ENCODE peak calls at places on chromosome 21, in seven cellular contexts. One of them, this sample, is unnamed.

GRCh38 chr21:37863842-37864241 is 52.4 kb downstream of the KCNJ6 start:
- DNase-seq in tibial artery: no peak
- DNase-seq in aorta: peak
- DNase-seq in left ventricle myocardium inferior: no peak
- DNase-seq in effector memory CD4-positive, alpha-beta T cell: no peak
- DNase-seq in AG10803: no peak
- DNase-seq in tibial nerve: no peak
- DNase-seq in this sample: no peak

GRCh38 chr21:21200103-21200938 is 202.1 kb downstream of the NCAM2 start:
- DNase-seq in tibial artery: peak
- DNase-seq in aorta: peak
- DNase-seq in left ventricle myocardium inferior: peak
- DNase-seq in effector memory CD4-positive, alpha-beta T cell: no peak
- DNase-seq in AG10803: peak
- DNase-seq in tibial nerve: peak
- DNase-seq in this sample: no peak

GRCh38 chr21:17045214-17045835 is 467.5 kb upstream of the CXADR start:
- DNase-seq in tibial artery: no peak
- DNase-seq in aorta: no peak
- DNase-seq in left ventricle myocardium inferior: no peak
- DNase-seq in effector memory CD4-positive, alpha-beta T cell: no peak
- DNase-seq in AG10803: peak
- DNase-seq in tibial nerve: no peak
- DNase-seq in this sample: no peak

GRCh38 chr21:33492571-33492970 is 1.1 kb upstream of the DNAJC28 start:
- DNase-seq in tibial artery: no peak
- DNase-seq in aorta: no peak
- DNase-seq in left ventricle myocardium inferior: no peak
- DNase-seq in effector memory CD4-positive, alpha-beta T cell: no peak
- DNase-seq in AG10803: peak
- DNase-seq in tibial nerve: peak
- DNase-seq in this sample: no peak

GRCh38 chr21:25313891-25314646 is 293.2 kb downstream of the MRPL39 start:
- DNase-seq in tibial artery: no peak
- DNase-seq in aorta: no peak
- DNase-seq in left ventricle myocardium inferior: no peak
- DNase-seq in effector memory CD4-positive, alpha-beta T cell: no peak
- DNase-seq in AG10803: peak
- DNase-seq in tibial nerve: no peak
- DNase-seq in this sample: no peak

GRCh38 chr21:38478782-38479181 is 19.5 kb downstream of the ERG start:
- DNase-seq in tibial artery: no peak
- DNase-seq in aorta: no peak
- DNase-seq in left ventricle myocardium inferior: no peak
- DNase-seq in effector memory CD4-positive, alpha-beta T cell: no peak
- DNase-seq in AG10803: no peak
- DNase-seq in tibial nerve: no peak
- DNase-seq in this sample: no peak

GRCh38 chr21:25952306-25952705 is 217.5 kb downstream of the GABPA start:
- DNase-seq in tibial artery: no peak
- DNase-seq in aorta: no peak
- DNase-seq in left ventricle myocardium inferior: no peak
- DNase-seq in effector memory CD4-positive, alpha-beta T cell: no peak
- DNase-seq in AG10803: no peak
- DNase-seq in tibial nerve: no peak
- DNase-seq in this sample: no peak

GRCh38 chr21:31744162-31744800 is 12.4 kb upstream of the SCAF4 start:
- DNase-seq in tibial artery: no peak
- DNase-seq in aorta: no peak
- DNase-seq in left ventricle myocardium inferior: no peak
- DNase-seq in effector memory CD4-positive, alpha-beta T cell: no peak
- DNase-seq in AG10803: peak
- DNase-seq in tibial nerve: no peak
- DNase-seq in this sample: no peak

GRCh38 chr21:31173881-31174555 is 135.7 kb upstream of the KRTAP19-8 start:
- DNase-seq in tibial artery: peak
- DNase-seq in aorta: peak
- DNase-seq in left ventricle myocardium inferior: peak
- DNase-seq in effector memory CD4-positive, alpha-beta T cell: no peak
- DNase-seq in AG10803: peak
- DNase-seq in tibial nerve: peak
- DNase-seq in this sample: peak

GRCh38 chr21:37128069-37128468 is 55.0 kb downstream of the TTC3 start:
- DNase-seq in tibial artery: no peak
- DNase-seq in aorta: no peak
- DNase-seq in left ventricle myocardium inferior: no peak
- DNase-seq in effector memory CD4-positive, alpha-beta T cell: no peak
- DNase-seq in AG10803: peak
- DNase-seq in tibial nerve: no peak
- DNase-seq in this sample: no peak

GRCh38 chr21:36162631-36163030 is 6.0 kb downstream of the DOP1B start:
- DNase-seq in tibial artery: no peak
- DNase-seq in aorta: no peak
- DNase-seq in left ventricle myocardium inferior: no peak
- DNase-seq in effector memory CD4-positive, alpha-beta T cell: no peak
- DNase-seq in AG10803: no peak
- DNase-seq in tibial nerve: no peak
- DNase-seq in this sample: no peak

GRCh38 chr21:37915941-37916794 is at the start of gene KCNJ6:
- DNase-seq in tibial artery: no peak
- DNase-seq in aorta: peak
- DNase-seq in left ventricle myocardium inferior: no peak
- DNase-seq in effector memory CD4-positive, alpha-beta T cell: no peak
- DNase-seq in AG10803: peak
- DNase-seq in tibial nerve: no peak
- DNase-seq in this sample: no peak

GRCh38 chr21:39612233-39613028 is at the start of gene B3GALT5:
- DNase-seq in tibial artery: no peak
- DNase-seq in aorta: no peak
- DNase-seq in left ventricle myocardium inferior: no peak
- DNase-seq in effector memory CD4-positive, alpha-beta T cell: no peak
- DNase-seq in AG10803: peak
- DNase-seq in tibial nerve: no peak
- DNase-seq in this sample: no peak
- H3K4me3 ChIP-seq in tibial artery: no peak
- H3K4me3 ChIP-seq in aorta: peak
- H3K4me3 ChIP-seq in left ventricle myocardium inferior: peak
- H3K4me3 ChIP-seq in effector memory CD4-positive, alpha-beta T cell: no peak
- H3K4me3 ChIP-seq in AG10803: peak
- H3K4me3 ChIP-seq in tibial nerve: peak
- H3K4me3 ChIP-seq in this sample: peak

GRCh38 chr21:42525676-42526378 is 12.2 kb downstream of the SLC37A1 start:
- DNase-seq in tibial artery: no peak
- DNase-seq in aorta: no peak
- DNase-seq in left ventricle myocardium inferior: no peak
- DNase-seq in effector memory CD4-positive, alpha-beta T cell: no peak
- DNase-seq in AG10803: no peak
- DNase-seq in tibial nerve: no peak
- DNase-seq in this sample: no peak
- H3K4me3 ChIP-seq in tibial artery: no peak
- H3K4me3 ChIP-seq in aorta: no peak
- H3K4me3 ChIP-seq in left ventricle myocardium inferior: no peak
- H3K4me3 ChIP-seq in effector memory CD4-positive, alpha-beta T cell: no peak
- H3K4me3 ChIP-seq in AG10803: no peak
- H3K4me3 ChIP-seq in tibial nerve: no peak
- H3K4me3 ChIP-seq in this sample: no peak

GRCh38 chr21:44511938-44512275 is 28.1 kb downstream of the KRTAP10-1 start:
- DNase-seq in tibial artery: no peak
- DNase-seq in aorta: no peak
- DNase-seq in left ventricle myocardium inferior: no peak
- DNase-seq in effector memory CD4-positive, alpha-beta T cell: no peak
- DNase-seq in AG10803: no peak
- DNase-seq in tibial nerve: no peak
- DNase-seq in this sample: no peak

GRCh38 chr21:44510109-44510507 is 29.9 kb downstream of the KRTAP10-1 start:
- DNase-seq in tibial artery: no peak
- DNase-seq in aorta: peak
- DNase-seq in left ventricle myocardium inferior: no peak
- DNase-seq in effector memory CD4-positive, alpha-beta T cell: no peak
- DNase-seq in AG10803: no peak
- DNase-seq in tibial nerve: no peak
- DNase-seq in this sample: no peak

GRCh38 chr21:44511219-44511937 is 28.6 kb downstream of the KRTAP10-1 start:
- DNase-seq in tibial artery: no peak
- DNase-seq in aorta: no peak
- DNase-seq in left ventricle myocardium inferior: no peak
- DNase-seq in effector memory CD4-positive, alpha-beta T cell: no peak
- DNase-seq in AG10803: no peak
- DNase-seq in tibial nerve: no peak
- DNase-seq in this sample: peak

GRCh38 chr21:44509539-44509938 is 30.5 kb downstream of the KRTAP10-1 start:
- DNase-seq in tibial artery: no peak
- DNase-seq in aorta: peak
- DNase-seq in left ventricle myocardium inferior: peak
- DNase-seq in effector memory CD4-positive, alpha-beta T cell: no peak
- DNase-seq in AG10803: peak
- DNase-seq in tibial nerve: no peak
- DNase-seq in this sample: peak

DNA sequence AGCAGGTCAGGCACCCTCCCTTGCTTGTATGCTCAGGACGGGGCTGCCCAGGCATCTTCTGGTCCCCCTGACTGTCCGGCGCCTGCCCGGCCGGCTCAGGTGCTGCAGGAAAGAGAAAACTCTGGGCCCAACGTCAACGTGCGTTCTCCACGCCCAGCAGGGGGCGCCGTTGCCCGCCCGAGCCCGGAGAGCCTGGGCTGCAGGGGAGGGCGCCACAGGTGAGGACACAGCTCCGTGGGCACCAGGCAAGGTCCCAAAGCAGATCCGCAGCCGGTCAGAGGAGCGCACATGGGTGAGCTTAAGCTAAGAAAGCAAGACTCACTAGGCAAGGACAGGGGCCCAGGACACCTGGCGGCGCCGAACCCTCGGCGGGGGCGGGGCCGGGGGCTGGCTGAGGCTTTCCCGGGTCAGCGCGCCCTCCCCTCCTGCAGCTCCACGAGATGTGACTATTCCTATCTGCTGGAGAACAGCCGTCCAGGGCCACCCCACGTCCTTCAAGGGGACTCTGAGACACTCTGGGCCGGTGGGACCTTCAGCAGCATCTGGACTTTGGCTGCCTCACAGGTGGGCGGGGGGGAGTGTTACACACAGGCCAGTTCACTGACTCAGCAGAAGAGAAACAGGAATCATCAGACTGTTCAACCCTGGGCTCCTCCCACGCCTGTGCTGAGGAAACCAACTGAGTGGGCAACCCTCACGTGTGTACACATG is 29.3 kb downstream of the KRTAP10-1 start:
- DNase-seq in tibial artery: no peak
- DNase-seq in aorta: peak
- DNase-seq in left ventricle myocardium inferior: peak
- DNase-seq in effector memory CD4-positive, alpha-beta T cell: peak
- DNase-seq in AG10803: peak
- DNase-seq in tibial nerve: peak
- DNase-seq in this sample: peak
- H3K4me3 ChIP-seq in tibial artery: no peak
- H3K4me3 ChIP-seq in aorta: no peak
- H3K4me3 ChIP-seq in left ventricle myocardium inferior: no peak
- H3K4me3 ChIP-seq in effector memory CD4-positive, alpha-beta T cell: peak
- H3K4me3 ChIP-seq in AG10803: no peak
- H3K4me3 ChIP-seq in tibial nerve: no peak
- H3K4me3 ChIP-seq in this sample: no peak

DNA sequence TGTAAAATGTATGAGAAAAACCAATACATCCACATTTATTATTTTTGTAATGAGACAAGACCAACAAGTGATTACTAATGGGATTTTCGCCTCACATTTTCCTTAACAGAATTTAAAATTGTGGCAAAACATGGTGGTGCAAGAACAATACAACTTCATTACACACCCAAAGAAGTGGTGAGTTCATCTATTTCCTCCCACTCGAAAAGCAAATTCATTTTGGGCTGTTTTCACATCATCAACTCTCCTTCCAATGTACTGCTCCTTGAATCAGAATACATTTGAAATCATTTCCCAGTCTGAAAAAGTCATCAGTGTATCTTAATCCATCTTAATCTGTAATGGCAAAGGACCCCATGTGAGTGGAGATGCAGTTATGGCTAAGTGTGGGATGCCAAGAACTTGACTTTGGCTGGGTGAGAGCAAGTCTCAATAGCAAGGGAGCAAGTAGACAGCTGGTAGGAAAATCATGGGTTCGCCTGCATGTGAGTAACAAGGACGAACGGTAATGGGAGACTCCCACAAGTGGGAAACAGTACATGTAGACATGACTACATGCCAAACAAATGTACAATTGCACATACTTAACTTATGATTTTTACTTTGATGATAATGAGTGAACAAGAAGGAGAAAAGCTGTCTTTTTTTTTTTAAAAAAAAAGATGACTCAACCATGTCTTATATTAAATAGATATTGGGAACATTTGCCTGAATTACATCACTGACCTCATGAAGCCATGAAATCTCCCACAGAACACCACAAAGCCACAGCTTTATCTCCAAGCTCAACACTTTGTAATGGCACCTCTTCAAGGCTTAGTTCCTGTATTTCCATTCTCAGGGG is 46.0 kb downstream of the RUNX1 start:
- DNase-seq in tibial artery: no peak
- DNase-seq in aorta: no peak
- DNase-seq in left ventricle myocardium inferior: no peak
- DNase-seq in effector memory CD4-positive, alpha-beta T cell: no peak
- DNase-seq in AG10803: peak
- DNase-seq in tibial nerve: no peak
- DNase-seq in this sample: no peak
- H3K4me3 ChIP-seq in tibial artery: no peak
- H3K4me3 ChIP-seq in aorta: no peak
- H3K4me3 ChIP-seq in left ventricle myocardium inferior: no peak
- H3K4me3 ChIP-seq in effector memory CD4-positive, alpha-beta T cell: no peak
- H3K4me3 ChIP-seq in AG10803: no peak
- H3K4me3 ChIP-seq in tibial nerve: no peak
- H3K4me3 ChIP-seq in this sample: no peak

GRCh38 chr21:46498335-46499050 is 39.8 kb downstream of the DIP2A start:
- DNase-seq in tibial artery: no peak
- DNase-seq in aorta: no peak
- DNase-seq in left ventricle myocardium inferior: no peak
- DNase-seq in effector memory CD4-positive, alpha-beta T cell: no peak
- DNase-seq in AG10803: no peak
- DNase-seq in tibial nerve: no peak
- DNase-seq in this sample: no peak

GRCh38 chr21:46503922-46504539 is 45.3 kb downstream of the DIP2A start:
- DNase-seq in tibial artery: no peak
- DNase-seq in aorta: no peak
- DNase-seq in left ventricle myocardium inferior: no peak
- DNase-seq in effector memory CD4-positive, alpha-beta T cell: no peak
- DNase-seq in AG10803: no peak
- DNase-seq in tibial nerve: no peak
- DNase-seq in this sample: no peak

GRCh38 chr21:46504681-46505080 is 46.0 kb downstream of the DIP2A start:
- DNase-seq in tibial artery: no peak
- DNase-seq in aorta: no peak
- DNase-seq in left ventricle myocardium inferior: no peak
- DNase-seq in effector memory CD4-positive, alpha-beta T cell: no peak
- DNase-seq in AG10803: no peak
- DNase-seq in tibial nerve: no peak
- DNase-seq in this sample: no peak

GRCh38 chr21:46500224-46500861 is 41.7 kb downstream of the DIP2A start:
- DNase-seq in tibial artery: no peak
- DNase-seq in aorta: no peak
- DNase-seq in left ventricle myocardium inferior: no peak
- DNase-seq in effector memory CD4-positive, alpha-beta T cell: no peak
- DNase-seq in AG10803: peak
- DNase-seq in tibial nerve: no peak
- DNase-seq in this sample: no peak
- H3K4me3 ChIP-seq in tibial artery: no peak
- H3K4me3 ChIP-seq in aorta: no peak
- H3K4me3 ChIP-seq in left ventricle myocardium inferior: no peak
- H3K4me3 ChIP-seq in effector memory CD4-positive, alpha-beta T cell: no peak
- H3K4me3 ChIP-seq in AG10803: no peak
- H3K4me3 ChIP-seq in tibial nerve: no peak
- H3K4me3 ChIP-seq in this sample: no peak

This sample was measured in heart right ventricle.